ENCODE peak calls at places on chromosomes 7 and 10, in ten cellular contexts. One of them, this sample, is unnamed.

GRCh38 chr7:134707663-134708383 is 61.2 kb downstream of the BPGM start:
- DNase-seq in cardiac fibroblast: no peak
- DNase-seq in GM23248: no peak
- DNase-seq in transverse colon: no peak
- DNase-seq in mammary epithelial cell: no peak
- DNase-seq in lower leg skin: no peak
- DNase-seq in PC-3: no peak
- DNase-seq in naive thymus-derived CD4-positive, alpha-beta T cell: no peak
- DNase-seq in neural progenitor cell: no peak
- DNase-seq in LNCaP clone FGC: no peak
- DNase-seq in this sample: no peak

GRCh38 chr7:137423321-137423720 is 79.8 kb upstream of the PTN start:
- DNase-seq in GM23248: peak
- DNase-seq in lower leg skin: no peak
- DNase-seq in PC-3: no peak
- DNase-seq in transverse colon: no peak
- DNase-seq in neural progenitor cell: no peak
- DNase-seq in naive thymus-derived CD4-positive, alpha-beta T cell: no peak
- DNase-seq in mammary epithelial cell: no peak
- DNase-seq in cardiac fibroblast: peak
- DNase-seq in LNCaP clone FGC: no peak
- DNase-seq in this sample: no peak

GRCh38 chr10:7189909-7190308 is 220.9 kb downstream of the SFMBT2 start:
- DNase-seq in lower leg skin: no peak
- DNase-seq in neural progenitor cell: no peak
- DNase-seq in mammary epithelial cell: no peak
- DNase-seq in PC-3: no peak
- DNase-seq in LNCaP clone FGC: no peak
- DNase-seq in transverse colon: no peak
- DNase-seq in naive thymus-derived CD4-positive, alpha-beta T cell: no peak
- DNase-seq in GM23248: no peak
- DNase-seq in cardiac fibroblast: no peak
- DNase-seq in this sample: no peak

GRCh38 chr10:121702351-121703320 is 104.4 kb upstream of the FGFR2 start:
- DNase-seq in naive thymus-derived CD4-positive, alpha-beta T cell: no peak
- DNase-seq in PC-3: peak
- DNase-seq in neural progenitor cell: no peak
- DNase-seq in LNCaP clone FGC: no peak
- DNase-seq in lower leg skin: no peak
- DNase-seq in GM23248: peak
- DNase-seq in mammary epithelial cell: peak
- DNase-seq in transverse colon: no peak
- DNase-seq in cardiac fibroblast: peak
- DNase-seq in this sample: peak

GRCh38 chr10:72099054-72099921 is 10.9 kb upstream of the SPOCK2 start:
- DNase-seq in PC-3: no peak
- DNase-seq in naive thymus-derived CD4-positive, alpha-beta T cell: no peak
- DNase-seq in neural progenitor cell: no peak
- DNase-seq in mammary epithelial cell: peak
- DNase-seq in GM23248: no peak
- DNase-seq in transverse colon: no peak
- DNase-seq in lower leg skin: no peak
- DNase-seq in LNCaP clone FGC: no peak
- DNase-seq in cardiac fibroblast: no peak
- DNase-seq in this sample: no peak

GRCh38 chr7:41788556-41788955 is 85.7 kb upstream of the INHBA start:
- DNase-seq in lower leg skin: no peak
- DNase-seq in cardiac fibroblast: peak
- DNase-seq in transverse colon: no peak
- DNase-seq in neural progenitor cell: no peak
- DNase-seq in mammary epithelial cell: peak
- DNase-seq in LNCaP clone FGC: no peak
- DNase-seq in GM23248: peak
- DNase-seq in PC-3: peak
- DNase-seq in naive thymus-derived CD4-positive, alpha-beta T cell: no peak
- DNase-seq in this sample: no peak

GRCh38 chr7:36207451-36208291 is 54.6 kb downstream of the EEPD1 start:
- DNase-seq in LNCaP clone FGC: no peak
- DNase-seq in lower leg skin: no peak
- DNase-seq in cardiac fibroblast: peak
- DNase-seq in transverse colon: peak
- DNase-seq in PC-3: peak
- DNase-seq in naive thymus-derived CD4-positive, alpha-beta T cell: no peak
- DNase-seq in mammary epithelial cell: peak
- DNase-seq in neural progenitor cell: no peak
- DNase-seq in GM23248: peak
- DNase-seq in this sample: peak

GRCh38 chr10:20879136-20879535 is 18.0 kb downstream of the NEBL start:
- DNase-seq in transverse colon: no peak
- DNase-seq in mammary epithelial cell: no peak
- DNase-seq in cardiac fibroblast: no peak
- DNase-seq in GM23248: no peak
- DNase-seq in lower leg skin: no peak
- DNase-seq in LNCaP clone FGC: no peak
- DNase-seq in neural progenitor cell: no peak
- DNase-seq in naive thymus-derived CD4-positive, alpha-beta T cell: no peak
- DNase-seq in PC-3: peak
- DNase-seq in this sample: no peak

GRCh38 chr7:152733286-152733934 is 26.1 kb upstream of the ACTR3B start:
- DNase-seq in mammary epithelial cell: peak
- DNase-seq in cardiac fibroblast: peak
- DNase-seq in neural progenitor cell: peak
- DNase-seq in LNCaP clone FGC: no peak
- DNase-seq in transverse colon: no peak
- DNase-seq in PC-3: no peak
- DNase-seq in naive thymus-derived CD4-positive, alpha-beta T cell: no peak
- DNase-seq in lower leg skin: no peak
- DNase-seq in GM23248: no peak
- DNase-seq in this sample: no peak

GRCh38 chr7:101618207-101618839 is 10.8 kb downstream of the MYL10 start:
- DNase-seq in lower leg skin: no peak
- DNase-seq in neural progenitor cell: no peak
- DNase-seq in GM23248: peak
- DNase-seq in cardiac fibroblast: no peak
- DNase-seq in PC-3: no peak
- DNase-seq in mammary epithelial cell: no peak
- DNase-seq in transverse colon: no peak
- DNase-seq in naive thymus-derived CD4-positive, alpha-beta T cell: no peak
- DNase-seq in LNCaP clone FGC: no peak
- DNase-seq in this sample: no peak

GRCh38 chr7:32481921-32482320 is 8.3 kb downstream of the LSM5 start:
- DNase-seq in neural progenitor cell: no peak
- DNase-seq in GM23248: no peak
- DNase-seq in lower leg skin: no peak
- DNase-seq in PC-3: no peak
- DNase-seq in LNCaP clone FGC: no peak
- DNase-seq in transverse colon: no peak
- DNase-seq in naive thymus-derived CD4-positive, alpha-beta T cell: no peak
- DNase-seq in mammary epithelial cell: no peak
- DNase-seq in cardiac fibroblast: no peak
- DNase-seq in this sample: no peak

GRCh38 chr7:36021367-36021766 is 131.7 kb upstream of the EEPD1 start:
- DNase-seq in lower leg skin: peak
- DNase-seq in LNCaP clone FGC: no peak
- DNase-seq in mammary epithelial cell: no peak
- DNase-seq in transverse colon: no peak
- DNase-seq in PC-3: peak
- DNase-seq in GM23248: peak
- DNase-seq in naive thymus-derived CD4-positive, alpha-beta T cell: peak
- DNase-seq in neural progenitor cell: peak
- DNase-seq in cardiac fibroblast: peak
- DNase-seq in this sample: no peak

GRCh38 chr7:26375604-26376207 is 84.0 kb downstream of the SNX10 start:
- DNase-seq in transverse colon: no peak
- DNase-seq in PC-3: no peak
- DNase-seq in GM23248: peak
- DNase-seq in cardiac fibroblast: no peak
- DNase-seq in neural progenitor cell: peak
- DNase-seq in LNCaP clone FGC: no peak
- DNase-seq in naive thymus-derived CD4-positive, alpha-beta T cell: peak
- DNase-seq in mammary epithelial cell: no peak
- DNase-seq in lower leg skin: no peak
- DNase-seq in this sample: no peak

DNA sequence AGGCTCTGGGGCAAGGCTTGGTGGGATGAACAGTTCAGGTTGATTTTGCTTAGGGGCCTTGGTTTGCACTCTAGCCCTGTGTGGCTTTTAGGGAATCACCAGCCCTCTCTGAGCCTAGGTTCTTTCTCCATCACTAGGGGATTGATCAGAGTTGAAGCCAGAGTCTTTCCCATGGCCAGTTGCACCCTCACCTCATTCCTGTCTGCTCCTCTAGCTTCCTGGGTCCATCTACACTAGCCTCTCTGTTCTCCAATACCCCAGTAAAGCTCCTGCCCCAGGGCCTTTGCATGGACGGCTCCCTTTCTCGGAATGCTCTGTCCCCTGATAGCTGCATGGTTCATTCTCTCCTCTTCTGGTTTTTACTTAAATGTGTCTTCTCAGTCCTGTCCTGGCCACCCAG is 40.4 kb downstream of the SORCS3 start:
- DNase-seq in cardiac fibroblast: no peak
- DNase-seq in LNCaP clone FGC: no peak
- DNase-seq in naive thymus-derived CD4-positive, alpha-beta T cell: no peak
- DNase-seq in PC-3: no peak
- DNase-seq in lower leg skin: no peak
- DNase-seq in mammary epithelial cell: no peak
- DNase-seq in transverse colon: no peak
- DNase-seq in GM23248: no peak
- DNase-seq in neural progenitor cell: no peak
- DNase-seq in this sample: no peak
- H3K4me3 ChIP-seq in cardiac fibroblast: no peak
- H3K4me3 ChIP-seq in LNCaP clone FGC: no peak
- H3K4me3 ChIP-seq in naive thymus-derived CD4-positive, alpha-beta T cell: no peak
- H3K4me3 ChIP-seq in PC-3: no peak
- H3K4me3 ChIP-seq in lower leg skin: no peak
- H3K4me3 ChIP-seq in mammary epithelial cell: no peak
- H3K4me3 ChIP-seq in transverse colon: no peak
- H3K4me3 ChIP-seq in GM23248: no peak
- H3K4me3 ChIP-seq in neural progenitor cell: peak
- H3K4me3 ChIP-seq in this sample: peak

DNA sequence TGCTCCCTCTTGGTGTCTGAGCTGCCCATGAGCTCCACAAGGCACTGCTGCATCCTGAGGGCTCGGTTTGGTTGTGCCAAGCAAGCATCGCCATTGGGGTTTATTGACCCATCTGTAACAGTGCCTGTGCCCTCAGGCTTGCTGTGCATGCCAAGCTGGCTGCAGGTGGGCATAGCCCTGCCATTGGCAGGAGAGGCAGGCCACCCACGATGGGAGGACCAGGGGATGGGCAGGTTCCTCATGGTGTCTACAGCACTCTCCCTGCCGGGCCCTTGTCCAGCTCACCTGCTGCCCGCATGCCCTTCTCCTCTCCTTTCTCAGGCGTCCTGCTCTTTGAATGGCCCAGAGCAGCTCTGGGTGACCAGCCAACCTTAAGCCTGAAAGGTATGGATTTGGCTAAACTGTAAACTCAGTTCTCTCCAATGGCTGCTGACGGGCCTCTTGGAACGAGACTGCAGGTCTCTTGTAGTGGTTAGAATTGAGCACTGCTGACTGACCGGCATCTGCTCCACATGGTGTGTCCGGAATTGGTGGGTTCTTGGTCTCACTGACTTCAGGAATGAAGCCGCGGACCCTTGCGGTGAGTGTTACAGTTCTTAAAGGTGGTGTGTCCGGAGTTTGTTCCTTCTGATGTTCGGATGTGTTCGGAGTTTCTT is 17.6 kb downstream of the AKR1E2 start:
- DNase-seq in LNCaP clone FGC: no peak
- DNase-seq in mammary epithelial cell: no peak
- DNase-seq in transverse colon: no peak
- DNase-seq in cardiac fibroblast: no peak
- DNase-seq in lower leg skin: no peak
- DNase-seq in neural progenitor cell: no peak
- DNase-seq in naive thymus-derived CD4-positive, alpha-beta T cell: no peak
- DNase-seq in GM23248: no peak
- DNase-seq in PC-3: no peak
- DNase-seq in this sample: no peak
- H3K4me3 ChIP-seq in LNCaP clone FGC: no peak
- H3K4me3 ChIP-seq in mammary epithelial cell: no peak
- H3K4me3 ChIP-seq in transverse colon: no peak
- H3K4me3 ChIP-seq in cardiac fibroblast: no peak
- H3K4me3 ChIP-seq in lower leg skin: no peak
- H3K4me3 ChIP-seq in neural progenitor cell: no peak
- H3K4me3 ChIP-seq in naive thymus-derived CD4-positive, alpha-beta T cell: no peak
- H3K4me3 ChIP-seq in GM23248: no peak
- H3K4me3 ChIP-seq in PC-3: no peak
- H3K4me3 ChIP-seq in this sample: no peak

GRCh38 chr10:105605873-105606272 is 964.8 kb downstream of the SORCS3 start:
- DNase-seq in naive thymus-derived CD4-positive, alpha-beta T cell: no peak
- DNase-seq in GM23248: no peak
- DNase-seq in PC-3: no peak
- DNase-seq in mammary epithelial cell: no peak
- DNase-seq in cardiac fibroblast: no peak
- DNase-seq in lower leg skin: no peak
- DNase-seq in LNCaP clone FGC: no peak
- DNase-seq in neural progenitor cell: no peak
- DNase-seq in transverse colon: no peak
- DNase-seq in this sample: no peak
- H3K4me3 ChIP-seq in naive thymus-derived CD4-positive, alpha-beta T cell: no peak
- H3K4me3 ChIP-seq in GM23248: no peak
- H3K4me3 ChIP-seq in PC-3: no peak
- H3K4me3 ChIP-seq in mammary epithelial cell: no peak
- H3K4me3 ChIP-seq in cardiac fibroblast: no peak
- H3K4me3 ChIP-seq in lower leg skin: no peak
- H3K4me3 ChIP-seq in LNCaP clone FGC: no peak
- H3K4me3 ChIP-seq in neural progenitor cell: no peak
- H3K4me3 ChIP-seq in transverse colon: no peak
- H3K4me3 ChIP-seq in this sample: no peak

DNA sequence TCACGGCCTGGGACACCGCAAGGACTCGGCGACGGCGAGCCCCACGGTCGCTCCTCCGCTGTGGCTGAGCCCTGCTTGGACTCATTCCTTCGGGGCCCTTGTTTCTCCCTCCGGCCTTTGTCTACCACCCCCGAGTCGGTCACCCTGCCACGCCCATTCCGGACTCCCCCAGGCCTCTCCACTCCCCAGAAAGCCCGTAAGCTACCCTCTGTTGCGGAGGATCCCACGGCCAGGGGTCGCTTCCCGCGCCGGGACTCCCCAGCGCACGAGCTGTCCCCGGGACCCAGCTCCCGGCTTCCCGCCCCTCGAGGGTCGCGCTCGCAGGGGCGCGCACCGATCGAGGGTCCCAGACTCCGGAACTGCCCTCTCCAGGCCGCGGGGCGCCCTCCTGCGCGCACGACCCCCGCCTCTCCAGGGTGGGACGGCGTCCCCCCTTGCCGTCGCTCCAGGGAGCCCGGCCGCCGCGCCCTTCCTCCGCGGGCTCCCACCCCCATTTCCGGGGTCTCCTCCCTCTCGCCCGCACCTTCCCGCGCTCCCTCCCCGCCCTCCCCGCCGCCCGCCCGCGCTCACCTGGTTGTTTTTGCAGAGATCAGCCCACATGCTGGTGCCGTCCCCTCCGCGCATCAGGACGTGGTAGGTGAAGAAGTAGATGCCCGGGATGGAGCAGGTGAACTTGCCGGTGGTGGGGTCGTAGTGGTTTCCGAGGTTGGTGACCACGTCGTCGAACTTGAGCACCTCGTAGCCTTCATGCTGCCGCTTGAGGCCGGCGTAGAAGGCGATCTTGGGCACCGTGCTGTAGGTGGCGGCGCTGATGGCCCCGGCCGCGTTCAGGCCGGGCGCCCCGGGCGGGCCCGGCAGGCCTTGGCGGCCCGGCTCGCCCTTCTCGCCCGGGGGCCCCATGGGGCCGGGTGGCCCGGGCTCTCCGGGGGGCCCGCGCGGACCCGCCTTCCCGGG is 1.5 kb downstream of the C1QL3 start:
- DNase-seq in mammary epithelial cell: no peak
- DNase-seq in neural progenitor cell: peak
- DNase-seq in GM23248: peak
- DNase-seq in naive thymus-derived CD4-positive, alpha-beta T cell: peak
- DNase-seq in LNCaP clone FGC: no peak
- DNase-seq in PC-3: no peak
- DNase-seq in transverse colon: no peak
- DNase-seq in lower leg skin: no peak
- DNase-seq in cardiac fibroblast: no peak
- DNase-seq in this sample: no peak
- H3K4me3 ChIP-seq in mammary epithelial cell: peak
- H3K4me3 ChIP-seq in neural progenitor cell: peak
- H3K4me3 ChIP-seq in GM23248: peak
- H3K4me3 ChIP-seq in naive thymus-derived CD4-positive, alpha-beta T cell: no peak
- H3K4me3 ChIP-seq in LNCaP clone FGC: no peak
- H3K4me3 ChIP-seq in PC-3: no peak
- H3K4me3 ChIP-seq in transverse colon: peak
- H3K4me3 ChIP-seq in lower leg skin: peak
- H3K4me3 ChIP-seq in cardiac fibroblast: no peak
- H3K4me3 ChIP-seq in this sample: peak

This sample was measured in kidney epithelial cell.